ENCODE peak calls at places on chromosomes 5 and 9, in five cellular contexts. Y, Q, Z, B and V are unnamed samples.

GRCh38 chr9:14322211-14323082 is 8.5 kb upstream of the NFIB start:
- DNase-seq in Q (peak; percentile 96), B (peak; percentile 95), Z (peak; percentile 91), Y (peak; percentile 90), V (peak; percentile 57)

GRCh38 chr5:180084638-180085561 is 13.3 kb upstream of the RNF130 start:
- DNase-seq in B (no peak), Q (no peak), Z (no peak), Y (no peak), V (no peak)

GRCh38 chr9:76379494-76379893 is 14.7 kb downstream of the RFK start:
- DNase-seq in Q (no peak), Z (no peak), Y (no peak), B (no peak), V (no peak)

GRCh38 chr9:2029666-2030170 is 14.6 kb downstream of the SMARCA2 start:
- DNase-seq in Q (no peak), Y (no peak), Z (no peak), B (no peak), V (no peak)

GRCh38 chr5:57676228-57677098 is 193.9 kb upstream of the ACTBL2 start:
- DNase-seq in Z (no peak), Y (peak; percentile 60), Q (peak; percentile 58), B (no peak), V (no peak)

GRCh38 chr5:165333623-165334022 is 1828.2 kb downstream of the MAT2B start:
- DNase-seq in Q (no peak), Z (no peak), Y (no peak), B (no peak), V (no peak)

GRCh38 chr5:64339776-64340175 is 166.0 kb upstream of the RGS7BP start:
- DNase-seq in B (no peak), Q (no peak), Y (no peak), Z (no peak), V (no peak)

GRCh38 chr5:32805966-32806626 is 95.0 kb downstream of the NPR3 start:
- DNase-seq in Q (peak; percentile 56), Y (peak; percentile 93), B (no peak), Z (no peak), V (no peak)

GRCh38 chr5:57642698-57643097 is 160.1 kb upstream of the ACTBL2 start:
- DNase-seq in Z (no peak), B (no peak), Q (no peak), Y (no peak), V (no peak)

GRCh38 chr5:88190106-88190834 is 78.4 kb downstream of the TMEM161B start:
- DNase-seq in Y (no peak), Z (no peak), B (no peak), Q (no peak), V (no peak)

GRCh38 chr9:77731008-77731698 is 83.0 kb upstream of the GNA14 start:
- DNase-seq in Q (no peak), B (no peak), Y (no peak), Z (no peak), V (no peak)

GRCh38 chr9:109088221-109088620 is 31.5 kb downstream of the TMEM245 start:
- DNase-seq in B (no peak), Z (no peak), Y (no peak), Q (peak; percentile 21), V (no peak)

GRCh38 chr9:14314424-14314928 is 535 bp upstream of the NFIB start:
- DNase-seq in Q (peak; percentile 96), Z (no peak), Y (peak; percentile 94), B (peak; percentile 73), V (no peak)

GRCh38 chr9:89850633-89851325 is 246.0 kb downstream of the GADD45G start:
- DNase-seq in B (no peak), Q (peak; percentile 4), Y (peak; percentile 66), Z (no peak), V (no peak)

GRCh38 chr5:142597546-142598337 is 88.1 kb downstream of the FGF1 start:
- DNase-seq in Z (no peak), Y (peak; percentile 77), B (no peak), Q (peak; percentile 80), V (no peak)

GRCh38 chr5:30804739-30805313 is 388.7 kb upstream of the CDH6 start:
- DNase-seq in Y (no peak), B (no peak), Q (peak; percentile 35), Z (no peak), V (no peak)

GRCh38 chr9:99057665-99058625 is 47.0 kb upstream of the TGFBR1 start:
- DNase-seq in Y (peak; percentile 58), B (no peak), Z (no peak), Q (peak; percentile 55), V (peak; percentile 79)

GRCh38 chr9:138053996-138054752 is 176.6 kb downstream of the CACNA1B start:
- DNase-seq in Y (no peak), B (no peak), Z (peak; percentile 29), Q (no peak), V (peak; percentile 40)

GRCh38 chr5:657570-657969 is 35.6 kb downstream of the TPPP start:
- DNase-seq in B (no peak), Q (peak; percentile 80), Z (no peak), Y (peak; percentile 73), V (no peak)

GRCh38 chr5:75049581-75050274 is 2.6 kb downstream of the GCNT4 start:
- DNase-seq in Y (peak; percentile 61), Z (no peak), B (no peak), Q (peak; percentile 74), V (no peak)

DNA sequence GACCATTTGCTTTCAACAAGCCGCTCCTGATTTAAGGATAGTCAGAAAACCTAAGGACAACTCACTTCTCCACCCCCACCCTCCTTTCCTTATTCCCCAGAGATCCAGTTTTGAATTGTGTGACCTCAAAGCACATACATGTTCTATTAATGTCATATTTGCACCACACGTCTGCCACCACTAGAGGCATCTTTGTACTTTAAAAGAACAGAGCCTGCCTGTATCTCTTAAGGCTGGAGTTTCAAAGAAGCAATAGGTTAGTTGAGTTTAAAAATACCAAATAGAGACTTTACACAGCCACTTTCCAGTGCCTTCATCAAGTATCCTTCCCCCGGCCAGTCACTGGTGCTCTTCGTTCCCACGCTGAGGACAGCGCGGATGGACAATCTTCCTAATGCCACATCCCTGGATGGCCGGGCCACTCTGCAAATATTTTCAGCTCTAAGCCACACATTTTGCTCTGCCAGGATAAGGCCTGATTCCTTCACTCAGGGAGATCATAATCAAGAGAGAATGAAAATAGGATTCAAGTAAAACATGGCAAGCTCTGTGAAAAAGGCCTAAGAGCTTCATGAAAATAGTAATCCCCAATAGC is 146.3 kb downstream of the SNCAIP start:
- DNase-seq in Z (no peak), Y (peak; percentile 23), B (no peak), Q (peak; percentile 27), V (no peak)
- TF ChIP-seq CTCF in Z (peak; percentile 57), Y (peak; percentile 51), B (peak; percentile 24), Q (peak; percentile 56), V (peak; percentile 33)

DNA sequence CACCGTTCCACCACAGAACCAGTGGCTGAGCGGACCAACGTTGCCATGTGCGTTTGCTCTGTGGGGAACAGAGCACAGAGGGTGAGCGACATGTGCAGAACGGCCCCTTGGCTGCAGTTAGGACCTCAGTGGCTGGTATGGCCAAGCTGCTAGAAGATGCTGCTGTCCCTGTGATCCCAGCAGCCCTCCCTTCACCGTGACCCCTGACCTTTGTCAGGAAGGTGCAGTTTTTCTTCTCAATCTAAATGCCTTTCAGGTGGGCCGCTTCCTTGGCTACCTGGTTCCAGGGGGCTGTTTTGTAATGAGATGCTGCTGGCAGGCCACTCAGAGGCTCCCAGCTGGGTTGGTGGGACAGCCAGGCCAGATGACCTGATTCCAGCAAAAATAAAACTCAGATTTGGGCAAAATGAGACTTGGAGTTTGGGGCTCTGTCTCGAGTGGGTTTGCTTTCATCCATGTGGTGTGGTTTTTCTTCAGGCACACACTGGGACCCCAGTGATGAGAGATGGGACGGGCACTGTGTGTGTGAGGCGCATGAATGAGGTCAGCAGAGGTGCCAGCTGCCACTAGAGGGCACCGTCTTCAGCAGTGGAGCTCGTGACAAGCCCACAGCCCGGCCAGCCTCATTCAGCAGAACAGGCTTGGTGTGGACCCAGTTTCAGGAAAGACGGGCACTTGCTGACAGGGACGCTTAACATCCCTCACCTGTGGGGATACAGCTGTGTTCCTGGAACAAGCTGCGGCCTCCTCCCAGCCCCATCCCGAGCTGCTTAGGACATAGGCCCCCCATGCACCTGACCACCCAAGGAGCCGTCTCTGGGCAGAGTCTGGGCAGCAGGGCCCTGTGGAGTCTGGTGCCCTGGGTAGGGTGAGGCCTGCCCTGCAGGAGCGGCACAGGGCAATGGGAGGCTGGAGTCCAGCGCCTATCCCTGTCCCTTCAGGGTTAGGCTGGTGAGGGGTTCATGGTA is 4.1 kb downstream of the MRPS2 start:
- DNase-seq in Z (no peak), B (peak; percentile 57), Q (peak; percentile 77), Y (peak; percentile 60), V (peak; percentile 52)
- TF ChIP-seq CTCF in Z (peak; percentile 47), B (peak; percentile 68), Q (peak; percentile 84), Y (peak; percentile 37), V (peak; percentile 79)

GRCh38 chr5:82910905-82911304 is 166.3 kb downstream of the TMEM167A start:
- DNase-seq in B (no peak), Z (no peak), Y (no peak), Q (no peak), V (no peak)
- TF ChIP-seq CTCF in B (no peak), Z (no peak), Y (no peak), Q (no peak), V (no peak)

GRCh38 chr9:88812938-88813670 is 178.2 kb upstream of the S1PR3 start:
- DNase-seq in Z (no peak), Y (no peak), Q (no peak), B (no peak), V (no peak)
- TF ChIP-seq CTCF in Z (no peak), Y (no peak), Q (no peak), B (no peak), V (no peak)

GRCh38 chr9:4228606-4229005 is 71.3 kb downstream of the GLIS3 start:
- DNase-seq in Y (peak; percentile 70), Z (no peak), B (no peak), Q (peak; percentile 69), V (no peak)
- TF ChIP-seq CTCF in Y (peak; percentile 63), Z (no peak), B (peak; percentile 50), Q (peak; percentile 83), V (peak; percentile 30)